ENCODE peak calls at places on chromosomes 2 and 18, in seven cellular contexts. D is ureter, C is NCI-H1417, E is heart right ventricle, O is esophagus squamous epithelium, Y is uterus, V is body of pancreas. N is an unnamed sample.

GRCh38 chr2:203673933-203674332 is 32.5 kb upstream of the CD28 start:
- DNase-seq in V (no peak), Y (no peak), E (no peak), D (no peak), O (no peak), C (no peak), N (peak)

GRCh38 chr2:31962757-31963361 is 47.9 kb downstream of the MEMO1 start:
- DNase-seq in O (no peak), Y (no peak), V (no peak), C (no peak), D (no peak), E (no peak), N (no peak)

GRCh38 chr2:26462511-26463251 is 15.2 kb downstream of the OTOF start:
- DNase-seq in O (no peak), E (no peak), V (peak), D (no peak), C (peak), Y (no peak), N (no peak)

GRCh38 chr2:240835528-240835927 is 15.5 kb upstream of the KIF1A start:
- DNase-seq in O (no peak), C (no peak), E (no peak), Y (no peak), V (no peak), D (no peak), N (no peak)

GRCh38 chr2:178280261-178280852 is 86.0 kb downstream of the OSBPL6 start:
- DNase-seq in D (peak), O (no peak), C (peak), E (peak), V (peak), Y (peak), N (peak)

GRCh38 chr18:57954928-57955327 is 89.1 kb upstream of the NEDD4L start:
- DNase-seq in O (no peak), D (no peak), C (no peak), E (no peak), V (no peak), Y (no peak), N (no peak)

GRCh38 chr2:200689115-200689514 is 103.3 kb downstream of the AOX1 start:
- DNase-seq in D (no peak), C (no peak), O (no peak), V (no peak), E (no peak), Y (no peak), N (no peak)

GRCh38 chr2:180979086-180979934 is 1.1 kb upstream of the UBE2E3 start:
- DNase-seq in D (no peak), O (no peak), Y (peak), C (peak), E (no peak), V (peak), N (peak)

GRCh38 chr18:22694954-22695353 is 238.2 kb upstream of the RBBP8 start:
- DNase-seq in D (peak), V (no peak), Y (peak), C (no peak), O (no peak), E (peak), N (no peak)

GRCh38 chr2:118443596-118443995 is 355.3 kb downstream of the INSIG2 start:
- DNase-seq in C (no peak), E (no peak), V (no peak), Y (no peak), O (no peak), D (no peak), N (no peak)

GRCh38 chr2:31347788-31348187 is 66.8 kb downstream of the XDH start:
- DNase-seq in O (no peak), E (no peak), D (no peak), C (no peak), Y (no peak), V (no peak), N (no peak)

GRCh38 chr2:74488643-74489481 is 6.0 kb downstream of the TTC31 start:
- DNase-seq in C (no peak), D (no peak), V (no peak), E (no peak), O (no peak), Y (no peak), N (no peak)

GRCh38 chr2:64359892-64360657 is 93.9 kb upstream of the LGALSL start:
- DNase-seq in V (peak), Y (peak), E (peak), D (peak), C (no peak), O (no peak), N (no peak)

GRCh38 chr2:149068996-149069888 is 30.7 kb downstream of the LYPD6B start:
- DNase-seq in Y (no peak), D (peak), O (no peak), V (no peak), C (no peak), E (no peak), N (no peak)

GRCh38 chr2:174205562-174205961 is 42.8 kb downstream of the OLA1 start:
- DNase-seq in D (no peak), E (no peak), Y (no peak), C (no peak), V (no peak), O (no peak), N (no peak)

GRCh38 chr2:142140434-142140845 is 9.6 kb upstream of the LRP1B start:
- DNase-seq in E (no peak), O (no peak), C (peak), Y (no peak), V (no peak), D (no peak), N (no peak)

GRCh38 chr2:11397046-11397445 is 52.6 kb upstream of the ROCK2 start:
- DNase-seq in V (no peak), Y (no peak), C (peak), O (no peak), D (no peak), E (peak), N (no peak)

GRCh38 chr2:200677721-200678532 is 92.1 kb downstream of the AOX1 start:
- DNase-seq in C (no peak), O (no peak), E (no peak), V (no peak), D (no peak), Y (no peak), N (no peak)

GRCh38 chr2:95525294-95526035 is 40.9 kb upstream of the TRIM43B start:
- DNase-seq in V (peak), C (peak), E (peak), Y (no peak), D (peak), O (no peak), N (no peak)

GRCh38 chr2:94980406-94980805 is 45.1 kb upstream of the MAL start:
- DNase-seq in D (no peak), O (no peak), E (no peak), Y (no peak), V (no peak), C (no peak), N (no peak)

GRCh38 chr2:235724964-235725603 is 231.2 kb downstream of the AGAP1 start:
- DNase-seq in E (peak), V (peak), Y (peak), C (peak), D (no peak), O (no peak), N (no peak)

GRCh38 chr2:20362701-20363435 is 12.2 kb upstream of the PUM2 start:
- DNase-seq in O (no peak), Y (no peak), V (no peak), E (no peak), D (no peak), C (no peak), N (no peak)

GRCh38 chr2:128447538-128447885 is 128.8 kb upstream of the HS6ST1 start:
- DNase-seq in O (no peak), C (no peak), Y (peak), E (no peak), V (no peak), D (peak), N (no peak)

GRCh38 chr2:55090702-55091101 is 40.5 kb upstream of the RTN4 start:
- DNase-seq in E (no peak), V (no peak), Y (no peak), D (no peak), O (no peak), C (no peak), N (no peak)

GRCh38 chr18:46152808-46153617 is 48.8 kb downstream of the HAUS1 start:
- DNase-seq in Y (no peak), O (no peak), C (peak), E (no peak), D (peak), V (no peak), N (no peak)

GRCh38 chr2:82316573-82317371 is 2012.2 kb upstream of the LRRTM1 start:
- DNase-seq in C (peak), D (no peak), O (no peak), V (no peak), Y (no peak), E (no peak), N (no peak)

GRCh38 chr2:201450910-201451329 is 338 bp downstream of the TRAK2 start:
- DNase-seq in C (no peak), E (no peak), Y (no peak), V (no peak), D (no peak), O (no peak), N (no peak)

GRCh38 chr2:74011246-74011645 is 26.5 kb downstream of the TET3 start:
- DNase-seq in C (no peak), E (no peak), O (no peak), V (no peak), D (peak), Y (no peak), N (no peak)

GRCh38 chr2:238720232-238720672 is 127.6 kb upstream of the TWIST2 start:
- DNase-seq in O (no peak), Y (no peak), C (peak), D (no peak), E (peak), V (peak), N (no peak)

GRCh38 chr18:48027401-48027931 is 97.0 kb upstream of the SMAD2 start:
- DNase-seq in E (no peak), O (no peak), C (no peak), V (no peak), Y (no peak), D (no peak), N (no peak)

GRCh38 chr2:72788756-72789155 is 37.1 kb downstream of the EXOC6B start:
- DNase-seq in D (no peak), O (no peak), Y (no peak), V (no peak), C (no peak), E (no peak), N (no peak)

GRCh38 chr2:1631292-1632005 is 112.9 kb downstream of the PXDN start:
- DNase-seq in C (peak), E (no peak), O (no peak), Y (no peak), D (no peak), V (no peak), N (no peak)

GRCh38 chr2:217382794-217383193 is 522.9 kb upstream of the TNP1 start:
- DNase-seq in C (no peak), Y (no peak), D (no peak), V (no peak), E (no peak), O (no peak), N (no peak)

GRCh38 chr18:48352051-48352755 is 57.0 kb downstream of the ZBTB7C start:
- DNase-seq in Y (no peak), D (no peak), O (no peak), V (no peak), E (no peak), C (no peak), N (no peak)

GRCh38 chr2:184927040-184927439 is 328.7 kb downstream of the ZNF804A start:
- DNase-seq in Y (no peak), O (no peak), C (no peak), V (no peak), D (no peak), E (no peak), N (no peak)

GRCh38 chr2:98924038-98924437 is 12.0 kb downstream of the CRACDL start:
- DNase-seq in E (no peak), V (no peak), D (no peak), Y (no peak), O (no peak), C (no peak), N (no peak)

GRCh38 chr2:130307850-130308249 is 34.8 kb upstream of the IMP4 start:
- DNase-seq in V (no peak), E (no peak), Y (no peak), O (no peak), C (no peak), D (no peak), N (no peak)

GRCh38 chr2:86027196-86027912 is 78.3 kb downstream of the POLR1A start:
- DNase-seq in E (no peak), V (no peak), O (no peak), C (no peak), Y (no peak), D (no peak), N (no peak)

GRCh38 chr2:42504364-42505230 is 10.8 kb upstream of the KCNG3 start:
- DNase-seq in D (no peak), E (no peak), Y (no peak), O (no peak), C (no peak), V (no peak), N (no peak)

GRCh38 chr2:180733330-180733729 is 247.1 kb upstream of the UBE2E3 start:
- DNase-seq in O (no peak), C (no peak), E (no peak), V (no peak), D (no peak), Y (no peak), N (no peak)